ENCODE peak calls at places on chromosomes 3 and 15, in nine cellular contexts. One of them, this sample, is unnamed.

GRCh38 chr3:98130421-98130820 is at the start of gene OR5H1:
- DNase-seq in HCT116: no peak
- DNase-seq in prostate gland: no peak
- DNase-seq in vagina: no peak
- DNase-seq in GM12878: no peak
- DNase-seq in GM12891: no peak
- DNase-seq in heart left ventricle: no peak
- DNase-seq in A549: no peak
- DNase-seq in esophagus squamous epithelium: no peak
- DNase-seq in this sample: no peak

GRCh38 chr3:181699171-181699903 is 12.4 kb upstream of the SOX2 start:
- DNase-seq in HCT116: no peak
- DNase-seq in prostate gland: no peak
- DNase-seq in vagina: no peak
- DNase-seq in GM12878: no peak
- DNase-seq in GM12891: no peak
- DNase-seq in heart left ventricle: no peak
- DNase-seq in A549: no peak
- DNase-seq in esophagus squamous epithelium: no peak
- DNase-seq in this sample: peak; percentile 89

GRCh38 chr3:64355473-64355872 is 130.2 kb upstream of the PRICKLE2 start:
- DNase-seq in HCT116: no peak
- DNase-seq in prostate gland: no peak
- DNase-seq in vagina: no peak
- DNase-seq in GM12878: no peak
- DNase-seq in GM12891: no peak
- DNase-seq in heart left ventricle: peak; percentile 29
- DNase-seq in A549: peak; percentile 35
- DNase-seq in esophagus squamous epithelium: no peak
- DNase-seq in this sample: no peak

GRCh38 chr3:58580826-58581327 is 3.7 kb upstream of the FAM107A start:
- DNase-seq in HCT116: no peak
- DNase-seq in prostate gland: no peak
- DNase-seq in vagina: no peak
- DNase-seq in GM12878: no peak
- DNase-seq in GM12891: no peak
- DNase-seq in heart left ventricle: no peak
- DNase-seq in A549: no peak
- DNase-seq in esophagus squamous epithelium: no peak
- DNase-seq in this sample: no peak

GRCh38 chr3:195696632-195697278 is 24.0 kb upstream of the MUC20 start:
- DNase-seq in HCT116: no peak
- DNase-seq in prostate gland: no peak
- DNase-seq in vagina: no peak
- DNase-seq in GM12878: no peak
- DNase-seq in GM12891: no peak
- DNase-seq in heart left ventricle: no peak
- DNase-seq in A549: no peak
- DNase-seq in esophagus squamous epithelium: no peak
- DNase-seq in this sample: no peak

GRCh38 chr3:8503871-8504610 is 2.4 kb downstream of the LMCD1 start:
- DNase-seq in HCT116: no peak
- DNase-seq in prostate gland: no peak
- DNase-seq in vagina: no peak
- DNase-seq in GM12878: no peak
- DNase-seq in GM12891: no peak
- DNase-seq in heart left ventricle: no peak
- DNase-seq in A549: peak; percentile 42
- DNase-seq in esophagus squamous epithelium: no peak
- DNase-seq in this sample: no peak

GRCh38 chr3:129534428-129535027 is 6.1 kb downstream of the RHO start:
- DNase-seq in HCT116: no peak
- DNase-seq in prostate gland: no peak
- DNase-seq in vagina: no peak
- DNase-seq in GM12878: no peak
- DNase-seq in GM12891: no peak
- DNase-seq in heart left ventricle: no peak
- DNase-seq in A549: no peak
- DNase-seq in esophagus squamous epithelium: no peak
- DNase-seq in this sample: no peak

GRCh38 chr15:67149859-67150824 is 84.7 kb downstream of the SMAD3 start:
- DNase-seq in HCT116: peak; percentile 96
- DNase-seq in prostate gland: no peak
- DNase-seq in vagina: no peak
- DNase-seq in GM12878: peak; percentile 51
- DNase-seq in GM12891: no peak
- DNase-seq in heart left ventricle: peak; percentile 67
- DNase-seq in A549: peak; percentile 98
- DNase-seq in esophagus squamous epithelium: no peak
- DNase-seq in this sample: no peak

GRCh38 chr15:31453558-31454318 is 127.1 kb downstream of the KLF13 start:
- DNase-seq in HCT116: no peak
- DNase-seq in prostate gland: no peak
- DNase-seq in vagina: peak; percentile 52
- DNase-seq in GM12878: no peak
- DNase-seq in GM12891: no peak
- DNase-seq in heart left ventricle: peak; percentile 8
- DNase-seq in A549: no peak
- DNase-seq in esophagus squamous epithelium: no peak
- DNase-seq in this sample: no peak

GRCh38 chr3:27607370-27607769 is 114.8 kb downstream of the EOMES start:
- DNase-seq in HCT116: no peak
- DNase-seq in prostate gland: no peak
- DNase-seq in vagina: no peak
- DNase-seq in GM12878: no peak
- DNase-seq in GM12891: no peak
- DNase-seq in heart left ventricle: no peak
- DNase-seq in A549: peak; percentile 61
- DNase-seq in esophagus squamous epithelium: no peak
- DNase-seq in this sample: no peak

GRCh38 chr3:42711491-42712343 is 9.1 kb upstream of the HHATL start:
- DNase-seq in HCT116: no peak
- DNase-seq in prostate gland: no peak
- DNase-seq in vagina: no peak
- DNase-seq in GM12878: no peak
- DNase-seq in GM12891: no peak
- DNase-seq in heart left ventricle: no peak
- DNase-seq in A549: peak; percentile 12
- DNase-seq in esophagus squamous epithelium: no peak
- DNase-seq in this sample: no peak

GRCh38 chr3:166688665-166689064 is 691.4 kb downstream of the ZBBX start:
- DNase-seq in HCT116: no peak
- DNase-seq in prostate gland: no peak
- DNase-seq in vagina: no peak
- DNase-seq in GM12878: no peak
- DNase-seq in GM12891: no peak
- DNase-seq in heart left ventricle: no peak
- DNase-seq in A549: no peak
- DNase-seq in esophagus squamous epithelium: no peak
- DNase-seq in this sample: no peak

GRCh38 chr15:79834496-79834895 is 62.3 kb downstream of the MTHFS start:
- DNase-seq in HCT116: no peak
- DNase-seq in prostate gland: no peak
- DNase-seq in vagina: no peak
- DNase-seq in GM12878: no peak
- DNase-seq in GM12891: no peak
- DNase-seq in heart left ventricle: no peak
- DNase-seq in A549: no peak
- DNase-seq in esophagus squamous epithelium: no peak
- DNase-seq in this sample: no peak

DNA sequence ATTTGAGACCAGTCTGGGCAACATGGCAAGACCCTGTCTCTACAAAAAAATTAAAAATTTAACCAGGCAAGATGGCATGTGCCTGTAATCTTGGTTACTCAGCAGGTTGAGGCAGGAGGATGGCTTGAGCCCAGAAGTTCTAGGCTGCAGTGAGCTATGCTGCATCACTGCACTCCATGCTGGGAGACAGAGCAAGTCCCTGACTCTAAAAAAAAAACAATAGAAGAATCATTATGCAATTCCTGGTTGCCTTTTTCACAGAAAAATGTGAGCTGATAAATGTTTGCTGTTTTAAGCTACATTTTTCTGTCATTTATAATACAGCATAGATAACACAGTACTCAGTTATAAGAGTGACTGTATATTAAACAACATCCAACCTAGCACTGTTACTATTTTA is 148.8 kb downstream of the SCAPER start:
- DNase-seq in HCT116: no peak
- DNase-seq in prostate gland: no peak
- DNase-seq in vagina: no peak
- DNase-seq in GM12878: no peak
- DNase-seq in GM12891: no peak
- DNase-seq in heart left ventricle: no peak
- DNase-seq in A549: no peak
- DNase-seq in esophagus squamous epithelium: no peak
- DNase-seq in this sample: no peak
- TF ChIP-seq POLR2A in HCT116: no peak
- TF ChIP-seq POLR2A in prostate gland: no peak
- TF ChIP-seq POLR2A in vagina: no peak
- TF ChIP-seq POLR2A in GM12878: no peak
- TF ChIP-seq POLR2A in GM12891: no peak
- TF ChIP-seq POLR2A in heart left ventricle: no peak
- TF ChIP-seq POLR2A in A549: no peak
- TF ChIP-seq POLR2A in esophagus squamous epithelium: no peak
- TF ChIP-seq POLR2A in this sample: no peak

GRCh38 chr3:162670181-162670580 is 1173.6 kb downstream of the OTOL1 start:
- DNase-seq in HCT116: no peak
- DNase-seq in prostate gland: no peak
- DNase-seq in vagina: no peak
- DNase-seq in GM12878: no peak
- DNase-seq in GM12891: no peak
- DNase-seq in heart left ventricle: no peak
- DNase-seq in A549: no peak
- DNase-seq in esophagus squamous epithelium: no peak
- DNase-seq in this sample: no peak
- TF ChIP-seq POLR2A in HCT116: no peak
- TF ChIP-seq POLR2A in prostate gland: no peak
- TF ChIP-seq POLR2A in vagina: no peak
- TF ChIP-seq POLR2A in GM12878: no peak
- TF ChIP-seq POLR2A in GM12891: no peak
- TF ChIP-seq POLR2A in heart left ventricle: no peak
- TF ChIP-seq POLR2A in A549: no peak
- TF ChIP-seq POLR2A in esophagus squamous epithelium: no peak
- TF ChIP-seq POLR2A in this sample: no peak

GRCh38 chr3:44338828-44339127 is 212 bp downstream of the TCAIM start:
- DNase-seq in HCT116: no peak
- DNase-seq in prostate gland: no peak
- DNase-seq in vagina: no peak
- DNase-seq in GM12878: no peak
- DNase-seq in GM12891: no peak
- DNase-seq in heart left ventricle: no peak
- DNase-seq in A549: no peak
- DNase-seq in esophagus squamous epithelium: no peak
- DNase-seq in this sample: no peak

GRCh38 chr3:44339181-44339741 is 695 bp downstream of the TCAIM start:
- DNase-seq in HCT116: no peak
- DNase-seq in prostate gland: no peak
- DNase-seq in vagina: no peak
- DNase-seq in GM12878: no peak
- DNase-seq in GM12891: no peak
- DNase-seq in heart left ventricle: no peak
- DNase-seq in A549: no peak
- DNase-seq in esophagus squamous epithelium: no peak
- DNase-seq in this sample: no peak

GRCh38 chr3:44337253-44337652 is 1.3 kb upstream of the TCAIM start:
- DNase-seq in HCT116: no peak
- DNase-seq in prostate gland: no peak
- DNase-seq in vagina: no peak
- DNase-seq in GM12878: no peak
- DNase-seq in GM12891: no peak
- DNase-seq in heart left ventricle: no peak
- DNase-seq in A549: no peak
- DNase-seq in esophagus squamous epithelium: no peak
- DNase-seq in this sample: peak; percentile 31

GRCh38 chr3:44339990-44340389 is 1.4 kb downstream of the TCAIM start:
- DNase-seq in HCT116: no peak
- DNase-seq in prostate gland: no peak
- DNase-seq in vagina: no peak
- DNase-seq in GM12878: no peak
- DNase-seq in GM12891: no peak
- DNase-seq in heart left ventricle: no peak
- DNase-seq in A549: no peak
- DNase-seq in esophagus squamous epithelium: no peak
- DNase-seq in this sample: peak; percentile 16

GRCh38 chr3:44338010-44338827 is at the start of gene TCAIM:
- DNase-seq in HCT116: peak; percentile 94
- DNase-seq in prostate gland: peak; percentile 98
- DNase-seq in vagina: peak; percentile 96
- DNase-seq in GM12878: peak; percentile 92
- DNase-seq in GM12891: peak; percentile 96
- DNase-seq in heart left ventricle: peak; percentile 97
- DNase-seq in A549: peak; percentile 97
- DNase-seq in esophagus squamous epithelium: peak; percentile 82
- DNase-seq in this sample: peak; percentile 99
- TF ChIP-seq POLR2A in HCT116: no peak
- TF ChIP-seq POLR2A in prostate gland: peak; percentile 89
- TF ChIP-seq POLR2A in vagina: no peak
- TF ChIP-seq POLR2A in GM12878: peak; percentile 98
- TF ChIP-seq POLR2A in GM12891: peak; percentile 93
- TF ChIP-seq POLR2A in heart left ventricle: peak; percentile 46
- TF ChIP-seq POLR2A in A549: peak; percentile 76
- TF ChIP-seq POLR2A in esophagus squamous epithelium: no peak
- TF ChIP-seq POLR2A in this sample: peak; percentile 92

GRCh38 chr3:10248184-10248983 is at the start of gene TATDN2:
- DNase-seq in HCT116: peak; percentile 98
- DNase-seq in prostate gland: peak; percentile 96
- DNase-seq in vagina: peak; percentile 96
- DNase-seq in GM12878: peak; percentile 95
- DNase-seq in GM12891: peak; percentile 98
- DNase-seq in heart left ventricle: peak; percentile 97
- DNase-seq in A549: peak; percentile 97
- DNase-seq in esophagus squamous epithelium: peak; percentile 78
- DNase-seq in this sample: peak; percentile 97

GRCh38 chr3:10251006-10251405 is 2.7 kb downstream of the TATDN2 start:
- DNase-seq in HCT116: no peak
- DNase-seq in prostate gland: no peak
- DNase-seq in vagina: no peak
- DNase-seq in GM12878: no peak
- DNase-seq in GM12891: no peak
- DNase-seq in heart left ventricle: no peak
- DNase-seq in A549: no peak
- DNase-seq in esophagus squamous epithelium: no peak
- DNase-seq in this sample: no peak

GRCh38 chr3:10247679-10248183 is 528 bp upstream of the TATDN2 start:
- DNase-seq in HCT116: no peak
- DNase-seq in prostate gland: peak; percentile 10
- DNase-seq in vagina: no peak
- DNase-seq in GM12878: no peak
- DNase-seq in GM12891: no peak
- DNase-seq in heart left ventricle: peak; percentile 23
- DNase-seq in A549: no peak
- DNase-seq in esophagus squamous epithelium: no peak
- DNase-seq in this sample: no peak

GRCh38 chr3:10249833-10250232 is 1.6 kb downstream of the TATDN2 start:
- DNase-seq in HCT116: no peak
- DNase-seq in prostate gland: no peak
- DNase-seq in vagina: no peak
- DNase-seq in GM12878: no peak
- DNase-seq in GM12891: no peak
- DNase-seq in heart left ventricle: no peak
- DNase-seq in A549: no peak
- DNase-seq in esophagus squamous epithelium: no peak
- DNase-seq in this sample: no peak

GRCh38 chr3:10248984-10249748 is 907 bp downstream of the TATDN2 start:
- DNase-seq in HCT116: no peak
- DNase-seq in prostate gland: peak; percentile 8
- DNase-seq in vagina: no peak
- DNase-seq in GM12878: no peak
- DNase-seq in GM12891: peak; percentile 36
- DNase-seq in heart left ventricle: peak; percentile 39
- DNase-seq in A549: peak; percentile 14
- DNase-seq in esophagus squamous epithelium: no peak
- DNase-seq in this sample: peak; percentile 59
- TF ChIP-seq POLR2A in HCT116: no peak
- TF ChIP-seq POLR2A in prostate gland: peak; percentile 23
- TF ChIP-seq POLR2A in vagina: no peak
- TF ChIP-seq POLR2A in GM12878: peak; percentile 74
- TF ChIP-seq POLR2A in GM12891: no peak
- TF ChIP-seq POLR2A in heart left ventricle: no peak
- TF ChIP-seq POLR2A in A549: no peak
- TF ChIP-seq POLR2A in esophagus squamous epithelium: no peak
- TF ChIP-seq POLR2A in this sample: no peak

This sample was measured in erythroblast.